ENCODE peak calls at places on chromosome 21, in four cellular contexts. Y, V, X and K are unnamed samples.

GRCh38 chr21:17476006-17476405 is 36.8 kb upstream of the CXADR start:
- DNase-seq in Y (no peak), V (peak), X (no peak), K (no peak)

GRCh38 chr21:33374874-33375644 is 28.2 kb upstream of the IFNGR2 start:
- DNase-seq in Y (no peak), V (no peak), X (no peak), K (no peak)

GRCh38 chr21:33377221-33377620 is 26.0 kb upstream of the IFNGR2 start:
- DNase-seq in Y (no peak), V (no peak), X (no peak), K (no peak)

GRCh38 chr21:26686278-26686677 is 113.2 kb upstream of the CYYR1 start:
- DNase-seq in Y (no peak), V (no peak), X (no peak), K (no peak)

GRCh38 chr21:40324389-40324788 is 457.2 kb downstream of the PCP4 start:
- DNase-seq in Y (no peak), V (no peak), X (no peak), K (no peak)

GRCh38 chr21:33546076-33546475 is 3.2 kb downstream of the SON start:
- DNase-seq in Y (no peak), V (no peak), X (no peak), K (no peak)

GRCh38 chr21:14120091-14120734 is 90.5 kb downstream of the LIPI start:
- DNase-seq in Y (peak), V (peak), X (no peak), K (peak)

GRCh38 chr21:29821230-29821629 is 118.6 kb downstream of the GRIK1 start:
- DNase-seq in Y (no peak), V (no peak), X (no peak), K (no peak)

GRCh38 chr21:44940116-44940631 is 345 bp downstream of the SLX9 start:
- DNase-seq in Y (no peak), V (no peak), X (no peak), K (no peak)
- TF ChIP-seq TAF1 in Y (no peak), V (no peak), X (no peak), K (no peak)

DNA sequence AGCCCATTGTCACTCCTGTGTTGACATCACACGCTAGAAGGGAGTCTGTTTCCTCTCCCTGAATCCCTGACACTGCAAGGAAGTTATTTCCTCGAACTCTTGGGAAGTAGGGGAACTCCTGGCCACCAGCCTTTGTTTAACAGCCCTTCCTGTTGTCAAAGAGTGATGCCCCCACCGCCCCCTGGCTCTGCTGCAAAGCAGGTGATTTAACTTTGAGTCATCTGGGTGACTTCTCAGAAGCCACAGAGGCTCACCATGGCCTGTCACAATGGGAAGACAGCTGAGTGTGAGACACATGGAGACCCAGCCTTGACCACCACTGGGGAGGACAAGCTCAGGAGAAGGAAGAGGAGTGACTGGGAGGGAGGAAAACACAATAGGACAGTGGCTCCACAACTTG is 182.8 kb downstream of the PSMG1 start:
- DNase-seq in Y (no peak), V (no peak), X (no peak), K (no peak)
- TF ChIP-seq ATF3 in Y (peak), V (no peak), X (no peak), K (no peak)

GRCh38 chr21:45386336-45386727 is 18.6 kb upstream of the COL18A1 start:
- DNase-seq in Y (no peak), V (no peak), X (no peak), K (no peak)
- TF ChIP-seq TAF1 in Y (no peak), V (no peak), X (no peak), K (no peak)

DNA sequence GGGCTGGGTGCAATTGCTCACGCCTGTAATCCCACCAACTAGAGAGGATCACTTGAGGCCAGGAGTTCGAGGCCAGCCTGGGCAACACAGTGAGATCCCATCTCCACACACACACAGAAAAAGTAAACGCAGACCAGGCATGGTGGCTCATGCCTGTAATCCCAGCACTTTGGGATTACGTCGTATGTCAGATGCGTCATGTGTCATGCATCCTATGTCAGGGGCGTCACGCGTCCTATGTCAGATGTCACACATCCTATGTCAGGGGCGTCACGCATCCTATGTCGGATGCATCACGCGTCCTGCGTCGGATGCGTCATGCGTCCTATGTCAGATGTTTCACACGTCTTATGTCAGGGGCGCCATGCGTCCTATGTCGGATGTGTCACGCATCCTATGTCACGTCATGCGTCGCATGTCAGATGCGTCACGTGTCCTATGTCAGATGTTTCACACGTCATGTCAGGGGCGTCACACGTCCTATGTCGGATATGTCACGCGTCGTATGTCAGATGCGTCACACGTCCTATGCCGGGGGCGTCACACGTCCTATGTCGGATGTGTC is 1.5 kb downstream of the MRAP start:
- DNase-seq in Y (no peak), V (no peak), X (no peak), K (no peak)
- TF ChIP-seq ATF3 in Y (no peak), V (no peak), X (no peak), K (no peak)

GRCh38 chr21:42155045-42155855 is 63.7 kb upstream of the ABCG1 start:
- DNase-seq in Y (no peak), V (no peak), X (no peak), K (no peak)

GRCh38 chr21:42156690-42157605 is 62.0 kb upstream of the ABCG1 start:
- DNase-seq in Y (no peak), V (no peak), X (no peak), K (no peak)

GRCh38 chr21:42159560-42160110 is 59.3 kb upstream of the ABCG1 start:
- DNase-seq in Y (no peak), V (no peak), X (no peak), K (no peak)

GRCh38 chr21:42158846-42159245 is 60.1 kb upstream of the ABCG1 start:
- DNase-seq in Y (no peak), V (no peak), X (no peak), K (no peak)

DNA sequence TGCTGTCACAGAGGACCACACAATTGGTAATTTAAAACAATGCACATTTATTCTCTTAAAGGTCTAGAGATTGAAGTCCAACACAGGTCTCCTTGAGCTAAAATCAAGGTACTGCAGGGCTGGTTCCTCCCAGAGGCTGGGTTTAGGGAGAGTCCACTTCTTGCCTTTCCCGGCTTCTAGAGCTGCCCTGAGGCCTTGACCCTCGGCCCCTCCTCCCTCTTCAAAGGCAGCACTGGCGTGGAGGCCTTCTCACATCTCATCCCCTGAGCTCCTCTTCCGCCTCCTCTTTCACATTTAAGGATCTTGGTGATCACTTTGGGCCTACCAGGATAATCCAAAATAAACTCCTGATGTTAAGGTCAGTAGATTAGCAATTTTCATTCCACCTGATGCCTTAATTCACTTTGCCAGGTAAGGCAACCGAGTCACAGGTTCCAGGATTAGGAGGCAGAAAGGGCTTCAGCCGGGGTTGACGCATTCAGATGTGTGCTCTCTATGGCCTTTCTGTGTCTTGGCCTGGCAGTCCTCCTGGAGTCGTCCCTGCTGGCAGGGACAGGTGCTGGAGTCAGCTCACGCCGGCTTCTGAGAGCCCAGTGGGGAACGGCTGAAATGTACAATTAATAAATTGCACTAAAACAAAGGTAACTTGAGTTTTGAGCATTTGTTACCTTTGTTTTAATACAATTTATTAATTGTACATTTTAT is 61.2 kb upstream of the ABCG1 start:
- DNase-seq in Y (no peak), V (no peak), X (no peak), K (no peak)
- TF ChIP-seq TAF1 in Y (no peak), V (no peak), X (no peak), K (no peak)

GRCh38 chr21:35904995-35905972 is 155.0 kb downstream of the SETD4 start:
- DNase-seq in Y (no peak), V (no peak), X (no peak), K (no peak)
- TF ChIP-seq ATF3 in Y (peak), V (no peak), X (no peak), K (no peak)